ENCODE peak calls at places on chromosomes 16 and 17, in four cellular contexts. J is astrocyte, U is GM23248, I is cardiac muscle cell. M is an unnamed sample.

GRCh38 chr17:78514521-78514920 is 62.7 kb downstream of the DNAH17 start:
- DNase-seq in J (no peak), U (no peak), I (no peak), M (no peak)

GRCh38 chr16:71297252-71297651 is 8.1 kb upstream of the CMTR2 start:
- DNase-seq in J (no peak), U (no peak), I (peak), M (no peak)

GRCh38 chr16:72517154-72517553 is 345.2 kb upstream of the PMFBP1 start:
- DNase-seq in J (no peak), U (no peak), I (no peak), M (no peak)

GRCh38 chr16:89187337-89188063 is 12.8 kb downstream of the SLC22A31 start:
- DNase-seq in J (no peak), U (peak), I (peak), M (no peak)

GRCh38 chr16:10667239-10667638 is 27.5 kb downstream of the TEKT5 start:
- DNase-seq in J (no peak), U (no peak), I (no peak), M (no peak)

GRCh38 chr16:49699718-49700117 is 156.2 kb downstream of the ZNF423 start:
- DNase-seq in J (no peak), U (no peak), I (no peak), M (no peak)

GRCh38 chr17:75633484-75634375 is 496 bp downstream of the SMIM5 start:
- DNase-seq in J (peak), U (peak), I (peak), M (peak)

GRCh38 chr17:66522591-66523272 is 220.3 kb downstream of the PRKCA start:
- DNase-seq in J (peak), U (peak), I (no peak), M (no peak)

GRCh38 chr17:78082988-78083387 is 45.6 kb downstream of the TMC6 start:
- DNase-seq in J (no peak), U (no peak), I (no peak), M (no peak)

GRCh38 chr17:81223758-81224122 is 975 bp upstream of the CEP131 start:
- DNase-seq in J (no peak), U (no peak), I (no peak), M (no peak)

GRCh38 chr17:45172232-45172540 is 10.5 kb downstream of the HEXIM2 start:
- DNase-seq in J (no peak), U (no peak), I (no peak), M (no peak)

GRCh38 chr17:15289285-15290185 is 24.4 kb upstream of the PMP22 start:
- DNase-seq in J (peak), U (peak), I (peak), M (peak)

GRCh38 chr16:25606069-25606468 is 85.7 kb upstream of the HS3ST4 start:
- DNase-seq in J (no peak), U (no peak), I (no peak), M (no peak)

GRCh38 chr17:35804658-35805192 is 4.6 kb upstream of the TAF15 start:
- DNase-seq in J (peak), U (peak), I (peak), M (peak)

GRCh38 chr16:27169511-27170071 is 33.7 kb upstream of the KDM8 start:
- DNase-seq in J (peak), U (peak), I (peak), M (peak)

GRCh38 chr16:64391009-64391663 is 730.7 kb downstream of the CDH11 start:
- DNase-seq in J (peak), U (peak), I (peak), M (peak)

GRCh38 chr16:49596699-49597291 is 223.2 kb downstream of the C16orf78 start:
- DNase-seq in J (no peak), U (no peak), I (peak), M (no peak)

GRCh38 chr17:82383411-82383810 is 11.8 kb downstream of the UTS2R start:
- DNase-seq in J (no peak), U (no peak), I (no peak), M (no peak)

GRCh38 chr17:55446581-55447205 is 25.1 kb upstream of the MMD start:
- DNase-seq in J (no peak), U (no peak), I (no peak), M (no peak)

GRCh38 chr16:70377782-70378181 is 31.1 kb downstream of the DDX19A start:
- DNase-seq in J (no peak), U (no peak), I (no peak), M (no peak)

GRCh38 chr16:30458561-30459394 is 13.1 kb upstream of the SEPHS2 start:
- DNase-seq in J (no peak), U (no peak), I (no peak), M (no peak)

GRCh38 chr17:28372203-28372944 is 880 bp downstream of the SARM1 start:
- DNase-seq in J (peak), U (peak), I (peak), M (no peak)

GRCh38 chr17:55152236-55152635 is 112.5 kb upstream of the HLF start:
- DNase-seq in J (peak), U (no peak), I (peak), M (no peak)

GRCh38 chr16:989354-989814 is 7.8 kb downstream of the SOX8 start:
- DNase-seq in J (no peak), U (no peak), I (no peak), M (no peak)

GRCh38 chr17:83186751-83187421 is 107.5 kb downstream of the METRNL start:
- DNase-seq in J (no peak), U (no peak), I (no peak), M (no peak)

GRCh38 chr17:36721560-36722120 is 120.3 kb downstream of the MRM1 start:
- DNase-seq in J (no peak), U (peak), I (no peak), M (no peak)

GRCh38 chr17:37710344-37710886 is 34.4 kb downstream of the HNF1B start:
- DNase-seq in J (peak), U (peak), I (peak), M (peak)

GRCh38 chr16:3389663-3390338 is 11.0 kb downstream of the ZSCAN32 start:
- DNase-seq in J (no peak), U (no peak), I (no peak), M (no peak)

GRCh38 chr16:85168732-85169256 is 56.5 kb upstream of the CIBAR2 start:
- DNase-seq in J (no peak), U (peak), I (peak), M (no peak)
- H3K4me3 ChIP-seq in J (peak), U (peak), I (peak), M (peak)

GRCh38 chr17:9897569-9897968 is 7.5 kb downstream of the RCVRN start:
- DNase-seq in J (no peak), U (no peak), I (no peak), M (no peak)

GRCh38 chr17:9900019-9900594 is 5.0 kb downstream of the RCVRN start:
- DNase-seq in J (no peak), U (peak), I (peak), M (no peak)

GRCh38 chr17:9900744-9901143 is 4.3 kb downstream of the RCVRN start:
- DNase-seq in J (peak), U (peak), I (peak), M (no peak)

GRCh38 chr17:9899280-9900018 is 5.6 kb downstream of the RCVRN start:
- DNase-seq in J (no peak), U (no peak), I (no peak), M (no peak)

GRCh38 chr17:9898812-9899211 is 6.3 kb downstream of the RCVRN start:
- DNase-seq in J (no peak), U (no peak), I (no peak), M (no peak)
- H3K4me3 ChIP-seq in J (no peak), U (no peak), I (no peak), M (no peak)

DNA sequence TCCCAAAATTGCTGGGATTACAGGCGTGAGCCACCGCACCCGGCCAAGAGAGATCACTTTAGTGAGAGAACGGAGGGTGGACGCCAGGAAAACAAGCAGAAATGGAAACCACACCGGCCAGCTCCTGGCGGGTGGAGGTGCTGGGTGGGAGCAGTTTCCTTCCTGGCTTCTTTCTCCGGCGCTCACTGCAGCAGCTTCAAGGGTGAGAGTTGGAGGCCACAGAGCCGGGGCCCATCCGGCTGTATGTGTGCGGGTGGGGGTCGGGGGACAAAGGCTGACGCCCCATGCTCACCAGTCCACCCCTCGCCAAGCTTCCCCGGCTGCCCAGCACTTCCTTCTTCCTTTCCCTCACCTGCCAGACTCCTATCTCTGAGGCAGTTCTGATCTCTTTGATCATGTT is 13.5 kb upstream of the BHLHA9 start:
- DNase-seq in J (no peak), U (no peak), I (no peak), M (no peak)
- H3K4me3 ChIP-seq in J (no peak), U (no peak), I (no peak), M (no peak)

DNA sequence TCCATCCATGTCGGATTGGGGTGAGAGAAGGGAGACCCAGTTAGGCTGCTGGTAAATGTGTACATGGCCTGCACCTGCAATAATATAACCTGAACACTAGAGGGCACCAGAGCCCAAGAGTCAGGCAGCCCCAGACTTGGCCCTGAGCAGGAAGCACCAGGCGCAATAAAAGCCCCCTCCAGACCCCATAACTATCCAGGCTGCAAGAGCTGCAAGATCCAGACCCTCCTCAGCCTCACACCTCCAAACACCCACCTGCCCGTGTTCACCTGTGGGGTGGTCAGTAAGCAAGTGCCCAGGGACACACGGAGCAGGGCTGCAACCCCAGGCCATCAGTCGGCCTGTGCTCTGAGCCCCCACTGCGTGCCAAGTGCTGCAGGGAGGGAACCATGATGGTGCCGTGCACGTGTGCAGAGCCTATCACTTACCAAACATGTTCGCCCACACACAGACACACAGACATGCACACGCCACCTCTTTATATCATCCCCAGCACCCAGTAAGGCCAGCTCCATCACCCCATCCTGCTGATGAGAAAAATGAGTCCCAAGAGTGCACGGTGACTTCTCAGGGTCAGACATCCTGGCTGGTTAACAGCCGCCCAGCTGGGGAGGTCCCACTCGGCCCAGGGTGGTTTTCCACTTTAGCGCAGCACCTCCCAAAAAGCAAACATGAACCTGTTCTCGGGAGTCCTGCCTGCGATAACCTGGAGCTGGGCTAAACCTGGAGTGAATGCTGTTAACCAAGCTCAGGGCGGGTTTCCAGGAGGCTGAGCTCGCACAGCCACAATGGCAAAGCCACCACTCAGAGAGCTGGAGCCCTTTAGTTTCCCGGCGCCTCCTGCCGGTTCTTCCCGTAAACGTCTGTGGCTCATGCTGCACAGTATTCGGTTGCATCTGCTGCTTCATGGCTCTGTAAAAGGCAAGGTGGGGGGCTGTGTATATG is 439.8 kb downstream of the SOX9 start:
- DNase-seq in J (peak), U (peak), I (peak), M (peak)
- H3K4me3 ChIP-seq in J (no peak), U (no peak), I (no peak), M (no peak)

GRCh38 chr16:84310642-84311041 is 16.0 kb downstream of the WFDC1 start:
- DNase-seq in J (no peak), U (no peak), I (no peak), M (no peak)

GRCh38 chr16:84313921-84314320 is 19.2 kb downstream of the WFDC1 start:
- DNase-seq in J (no peak), U (no peak), I (no peak), M (no peak)

GRCh38 chr16:84314814-84315213 is 20.1 kb downstream of the WFDC1 start:
- DNase-seq in J (no peak), U (peak), I (no peak), M (peak)

GRCh38 chr16:84314373-84314772 is 19.7 kb downstream of the WFDC1 start:
- DNase-seq in J (no peak), U (peak), I (no peak), M (no peak)

GRCh38 chr16:84312783-84313382 is 18.2 kb downstream of the WFDC1 start:
- DNase-seq in J (no peak), U (no peak), I (no peak), M (no peak)
- H3K4me3 ChIP-seq in J (no peak), U (no peak), I (no peak), M (no peak)

GRCh38 chr17:4436846-4437245 is 3.1 kb downstream of the SPNS3 start:
- DNase-seq in J (no peak), U (no peak), I (no peak), M (no peak)

GRCh38 chr17:4438162-4438944 is 4.6 kb downstream of the SPNS3 start:
- DNase-seq in J (no peak), U (no peak), I (no peak), M (no peak)

GRCh38 chr17:4440690-4441686 is 7.2 kb downstream of the SPNS3 start:
- DNase-seq in J (no peak), U (no peak), I (peak), M (no peak)

GRCh38 chr17:4442582-4442981 is 8.8 kb downstream of the SPNS3 start:
- DNase-seq in J (no peak), U (no peak), I (no peak), M (no peak)

GRCh38 chr17:4440021-4440420 is 6.3 kb downstream of the SPNS3 start:
- DNase-seq in J (no peak), U (no peak), I (no peak), M (no peak)
- H3K4me3 ChIP-seq in J (no peak), U (no peak), I (no peak), M (no peak)

GRCh38 chr17:40111221-40112128 is 10.3 kb upstream of the MSL1 start:
- DNase-seq in J (peak), U (peak), I (peak), M (peak)
- H3K4me3 ChIP-seq in J (peak), U (peak), I (no peak), M (peak)